ENCODE peak calls at places on chromosomes 13 and 19, in four cellular contexts. M, U, C and L are unnamed samples.

GRCh38 chr19:31694761-31695160 is 345.5 kb upstream of the TSHZ3 start:
- DNase-seq in U (no peak), C (no peak), M (no peak), L (no peak)

GRCh38 chr19:7677664-7678311 is 898 bp downstream of the MCEMP1 start:
- DNase-seq in C (peak), U (no peak), M (no peak), L (no peak)

GRCh38 chr13:73870970-73871935 is 263.0 kb downstream of the KLF12 start:
- DNase-seq in C (no peak), U (no peak), M (peak), L (peak)

GRCh38 chr13:71875823-71876222 is 8.8 kb upstream of the DACH1 start:
- DNase-seq in C (no peak), U (no peak), M (no peak), L (no peak)

GRCh38 chr13:46717275-46717674 is 79.7 kb downstream of the ESD start:
- DNase-seq in M (no peak), C (peak), U (no peak), L (no peak)

GRCh38 chr13:36129539-36129938 is 1.6 kb downstream of the DCLK1 start:
- DNase-seq in U (no peak), C (no peak), M (no peak), L (no peak)

GRCh38 chr13:76925115-76925514 is 23.2 kb upstream of the ACOD1 start:
- DNase-seq in C (no peak), M (no peak), U (no peak), L (no peak)

GRCh38 chr13:110343241-110343865 is 36.3 kb downstream of the COL4A2 start:
- DNase-seq in C (no peak), M (no peak), U (no peak), L (no peak)

GRCh38 chr19:4035582-4035981 is 28.0 kb downstream of the PIAS4 start:
- DNase-seq in C (no peak), U (no peak), M (no peak), L (no peak)

GRCh38 chr19:41431426-41432386 is 4.5 kb upstream of the B3GNT8 start:
- DNase-seq in U (no peak), C (peak), M (no peak), L (no peak)

GRCh38 chr13:99967884-99968520 is 3.6 kb downstream of the ZIC5 start:
- DNase-seq in C (no peak), M (no peak), U (no peak), L (peak)

GRCh38 chr13:107289540-107289939 is 721.6 kb upstream of the ARGLU1 start:
- DNase-seq in U (no peak), M (no peak), C (no peak), L (no peak)

GRCh38 chr19:39590265-39590664 is 12.1 kb upstream of the LGALS13 start:
- DNase-seq in M (no peak), C (no peak), U (no peak), L (peak)

GRCh38 chr13:40377783-40378182 is 288.7 kb downstream of the FOXO1 start:
- DNase-seq in M (no peak), C (no peak), U (no peak), L (no peak)

GRCh38 chr13:40379186-40379585 is 287.3 kb downstream of the FOXO1 start:
- DNase-seq in C (no peak), M (no peak), U (no peak), L (no peak)

GRCh38 chr13:40383132-40383531 is 283.3 kb downstream of the FOXO1 start:
- DNase-seq in M (no peak), U (no peak), C (peak), L (no peak)

GRCh38 chr13:40381935-40382764 is 284.3 kb downstream of the FOXO1 start:
- DNase-seq in C (no peak), U (no peak), M (no peak), L (peak)

GRCh38 chr13:40379794-40380608 is 286.4 kb downstream of the FOXO1 start:
- DNase-seq in C (no peak), M (no peak), U (no peak), L (no peak)
- TF ChIP-seq ELF4 in C (no peak), M (no peak), U (no peak), L (no peak)

GRCh38 chr19:18290250-18291018 is 9.0 kb upstream of the JUND start:
- DNase-seq in U (no peak), M (no peak), C (no peak), L (no peak)
- TF ChIP-seq ELF4 in U (no peak), M (no peak), C (no peak), L (no peak)

DNA sequence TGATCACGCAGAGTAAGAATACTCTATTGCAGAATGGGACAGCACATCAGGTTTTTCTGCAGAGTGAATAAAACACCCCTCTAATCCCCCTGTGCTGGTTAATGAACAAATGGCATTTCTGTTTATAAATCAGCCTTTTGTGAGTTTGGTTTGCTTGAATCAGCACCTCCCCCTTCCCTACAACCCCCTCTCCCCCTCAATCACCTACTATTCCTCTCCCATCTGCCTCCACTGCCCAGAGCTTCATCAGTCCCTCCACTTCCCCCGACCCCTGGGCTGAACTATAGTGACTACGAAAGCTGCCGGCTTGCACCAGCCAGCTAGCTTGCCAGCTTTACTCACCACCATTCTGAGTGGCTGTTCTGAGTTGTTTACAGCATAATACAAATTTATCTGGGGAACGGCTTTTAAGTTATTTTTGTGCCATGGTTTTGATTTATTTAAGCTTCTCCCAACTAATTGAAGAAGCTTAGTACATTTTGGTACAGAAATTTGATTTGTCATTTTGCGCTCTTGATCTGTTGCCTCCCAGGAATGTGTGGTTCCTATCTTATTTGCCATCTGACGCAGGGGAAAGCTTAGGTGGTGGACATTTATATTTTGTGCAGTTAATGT is 41.8 kb upstream of the WDFY2 start:
- DNase-seq in M (peak), C (no peak), U (no peak), L (peak)
- TF ChIP-seq ELF4 in M (no peak), C (no peak), U (no peak), L (no peak)

DNA sequence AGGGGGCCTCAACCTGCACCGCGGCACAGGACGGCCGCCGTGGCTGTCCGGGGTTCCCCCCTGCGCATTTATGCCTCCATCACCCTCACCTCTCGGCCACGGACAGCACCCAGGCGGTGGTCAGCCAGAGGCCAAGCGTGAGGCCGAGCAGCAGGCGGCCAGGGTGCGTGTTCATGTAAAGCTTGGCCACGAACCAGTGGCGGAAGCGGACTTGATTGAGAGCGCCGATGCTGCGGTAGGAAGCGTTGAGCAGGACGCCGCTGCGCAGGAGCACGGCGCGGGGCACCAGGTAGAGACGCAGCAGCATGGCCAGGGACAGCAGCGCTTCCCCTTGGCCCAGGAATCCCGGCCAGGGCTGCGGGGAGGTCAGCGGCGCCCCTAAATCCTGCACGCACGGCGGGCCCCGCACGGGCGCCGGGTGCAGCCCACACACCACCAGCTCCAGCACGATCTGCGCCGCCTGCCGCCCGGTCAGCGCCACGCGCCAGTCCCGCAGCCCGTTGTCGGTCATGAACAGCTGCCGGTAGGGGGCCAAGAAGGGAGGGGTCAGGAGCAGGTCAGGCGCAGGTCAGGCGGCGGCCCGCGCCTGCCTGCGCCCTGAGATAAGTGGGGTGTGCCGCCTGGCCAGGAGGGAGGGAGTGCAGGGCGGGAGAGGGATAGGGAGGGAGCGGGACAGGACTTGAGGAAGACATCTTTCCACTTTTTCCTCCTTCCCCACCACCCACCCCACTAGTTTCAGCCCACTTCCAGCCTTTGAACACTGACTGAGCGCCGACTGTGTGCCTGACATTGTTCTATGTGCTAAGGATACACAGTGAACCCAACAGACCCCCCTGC is 6.5 kb downstream of the KCNN4 start:
- DNase-seq in U (peak), M (peak), C (peak), L (peak)
- TF ChIP-seq ELF4 in U (peak), M (no peak), C (no peak), L (no peak)

GRCh38 chr13:101942535-101943157 is 459.2 kb downstream of the FGF14 start:
- DNase-seq in U (no peak), M (no peak), C (no peak), L (no peak)
- TF ChIP-seq ELF4 in U (no peak), M (no peak), C (no peak), L (no peak)

DNA sequence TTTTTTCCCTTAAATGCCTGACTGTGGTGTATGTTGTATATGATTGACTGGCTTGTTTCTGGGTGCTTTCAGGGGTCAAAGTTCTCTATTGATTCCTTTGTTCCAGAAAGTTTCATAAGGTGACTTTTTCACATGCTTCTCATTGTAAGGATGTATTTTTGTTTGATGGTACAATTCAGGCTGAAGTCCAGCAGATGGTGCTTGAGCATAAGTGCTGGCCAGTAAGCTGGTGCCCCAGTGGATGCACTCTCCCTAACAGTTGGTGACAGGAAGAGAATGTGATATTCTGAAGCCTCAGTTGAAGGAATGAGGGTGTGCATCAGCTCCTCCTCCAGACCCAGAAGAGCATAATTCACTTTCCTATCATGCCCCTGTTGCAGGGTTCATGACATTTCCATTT is 1941.6 kb upstream of the PRR20A start:
- DNase-seq in C (peak), U (no peak), M (peak), L (no peak)
- TF ChIP-seq ELF4 in C (no peak), U (no peak), M (no peak), L (no peak)

DNA sequence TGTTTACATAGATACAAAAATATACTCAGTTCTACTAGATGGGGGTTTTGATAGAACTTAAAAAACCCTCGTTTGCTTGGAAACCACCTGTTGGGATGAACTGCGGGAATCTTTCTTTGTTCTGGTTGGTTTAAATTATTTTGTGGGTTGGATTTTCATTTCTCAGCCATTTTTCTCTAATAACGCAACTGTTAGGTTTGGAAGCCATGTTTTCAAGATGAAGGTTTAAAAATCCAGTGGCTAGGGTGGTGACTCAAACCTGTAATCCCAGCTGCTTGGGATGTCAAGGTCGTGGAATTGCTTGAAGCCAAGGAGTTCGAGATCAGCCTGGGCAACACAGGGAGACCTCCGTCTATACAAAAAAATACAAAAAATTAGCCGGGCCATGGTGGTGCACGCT is 1.6 kb downstream of the URI1 start:
- DNase-seq in U (no peak), M (no peak), C (no peak), L (no peak)
- TF ChIP-seq ELF4 in U (no peak), M (no peak), C (no peak), L (no peak)

GRCh38 chr19:27975419-27976005 is 1237.4 kb downstream of the UQCRFS1 start:
- DNase-seq in U (no peak), M (no peak), C (no peak), L (no peak)

GRCh38 chr19:27972291-27973040 is 1240.5 kb downstream of the UQCRFS1 start:
- DNase-seq in C (no peak), U (no peak), M (no peak), L (no peak)

GRCh38 chr19:27971071-27971470 is 1241.9 kb downstream of the UQCRFS1 start:
- DNase-seq in C (no peak), U (no peak), M (no peak), L (peak)

GRCh38 chr19:27971869-27972268 is 1241.1 kb downstream of the UQCRFS1 start:
- DNase-seq in C (no peak), M (no peak), U (no peak), L (no peak)

GRCh38 chr19:27974082-27974513 is 1238.9 kb downstream of the UQCRFS1 start:
- DNase-seq in C (peak), M (no peak), U (peak), L (peak)
- TF ChIP-seq ELF4 in C (no peak), M (no peak), U (no peak), L (no peak)

DNA sequence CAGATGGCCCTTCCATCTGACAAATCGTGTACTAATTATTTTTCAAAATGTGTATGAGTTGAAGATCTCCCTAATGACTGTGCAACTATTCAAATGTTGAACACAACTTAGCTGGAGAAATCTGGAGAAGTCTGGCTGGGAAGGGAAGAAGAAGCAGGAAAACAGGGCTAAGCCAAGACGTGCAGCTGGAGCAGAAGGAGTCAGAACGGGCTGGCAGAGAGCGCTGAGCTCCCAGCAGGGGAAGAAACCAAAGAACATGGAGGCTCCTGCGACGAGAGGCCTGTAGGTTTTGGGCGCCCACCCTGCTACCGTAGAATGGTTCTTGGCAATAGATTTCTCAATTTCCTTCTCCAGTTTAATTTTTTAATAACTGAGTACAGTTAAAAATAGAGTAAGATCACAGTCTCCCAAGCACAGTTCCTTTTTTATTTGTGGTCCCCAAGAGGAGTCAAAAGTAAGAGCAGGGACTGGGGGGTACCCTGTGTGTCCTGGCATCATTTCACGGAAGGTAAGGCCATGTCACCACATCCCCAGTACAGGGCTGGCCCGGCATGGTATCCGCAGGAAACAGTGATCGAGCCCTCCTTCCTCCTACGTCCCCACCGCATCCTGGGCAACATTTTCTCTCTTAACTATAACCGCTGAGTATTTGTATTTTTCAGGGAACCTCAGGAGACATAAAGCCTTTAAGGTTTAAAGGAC is 13.4 kb upstream of the LATS2 start:
- DNase-seq in C (no peak), U (no peak), M (no peak), L (no peak)
- TF ChIP-seq ELF4 in C (no peak), U (no peak), M (no peak), L (no peak)

DNA sequence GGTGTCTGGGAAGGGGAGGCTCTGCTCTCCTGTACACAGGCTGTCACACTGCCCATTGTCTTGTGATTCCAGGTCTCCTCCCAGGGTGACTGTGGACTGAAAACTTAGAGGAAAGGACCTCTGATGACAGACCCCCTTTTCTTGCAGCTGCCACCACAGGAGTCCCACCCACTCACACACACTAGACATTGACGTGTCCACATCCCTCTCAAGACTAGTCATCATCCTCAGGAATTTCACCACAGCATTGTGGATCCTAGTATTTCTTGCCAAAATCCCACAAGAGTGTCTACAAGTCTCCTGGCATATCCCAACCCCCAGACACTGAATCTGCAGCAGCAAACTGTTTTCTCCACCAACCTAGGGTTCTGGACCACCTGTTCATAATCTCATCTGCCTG is 5.3 kb downstream of the ZNF85 start:
- DNase-seq in U (no peak), M (no peak), C (no peak), L (no peak)
- TF ChIP-seq ELF4 in U (no peak), M (no peak), C (no peak), L (no peak)